ENCODE peak calls at places on chromosomes 16 and 17, in five cellular contexts. G is activated effector memory CD4-positive, alpha-beta T cell treated with Interleukin-2 at 50 U/mL for 16 hours; M is heart right ventricle; K is uterus; D is HFF-Myc. U is an unnamed sample.

GRCh38 chr17:8079291-8080207 is 8.0 kb downstream of the ALOX12B start:
- DNase-seq in D (no peak), M (peak; percentile 78), K (peak; percentile 61), G (peak; percentile 70), U (peak; percentile 75)

GRCh38 chr16:31063495-31063842 is 10.6 kb downstream of the ZNF668 start:
- DNase-seq in D (no peak), K (no peak), G (no peak), M (no peak), U (no peak)

GRCh38 chr16:66647866-66648265 is 43.4 kb downstream of the CMTM3 start:
- DNase-seq in D (no peak), G (no peak), K (no peak), M (no peak), U (no peak)

GRCh38 chr16:16120044-16120381 is 103.3 kb downstream of the ABCC6 start:
- DNase-seq in M (no peak), K (no peak), G (no peak), D (no peak), U (no peak)

GRCh38 chr17:6577686-6578263 is 21.4 kb upstream of the PITPNM3 start:
- DNase-seq in K (no peak), G (no peak), M (no peak), D (no peak), U (no peak)

GRCh38 chr17:12990041-12990808 is 27.6 kb downstream of the ELAC2 start:
- DNase-seq in K (no peak), M (peak; percentile 79), G (no peak), D (no peak), U (no peak)

GRCh38 chr17:79174905-79175856 is 100.6 kb downstream of the ENGASE start:
- DNase-seq in M (no peak), K (no peak), G (no peak), D (no peak), U (no peak)

GRCh38 chr16:7518158-7518557 is 185.5 kb downstream of the RBFOX1 start:
- DNase-seq in G (no peak), M (no peak), D (no peak), K (no peak), U (no peak)

GRCh38 chr16:4058386-4058785 is 57.9 kb downstream of the ADCY9 start:
- DNase-seq in M (no peak), K (no peak), G (no peak), D (no peak), U (no peak)

GRCh38 chr17:48490391-48491026 is 40.3 kb downstream of the HOXB1 start:
- DNase-seq in G (no peak), M (no peak), K (no peak), D (no peak), U (no peak)

GRCh38 chr17:14826361-14826760 is 438.8 kb downstream of the PMP22 start:
- DNase-seq in G (no peak), M (no peak), K (no peak), D (no peak), U (no peak)

GRCh38 chr17:10799407-10799806 is 4.5 kb downstream of the TMEM238L start:
- DNase-seq in D (no peak), K (no peak), G (no peak), M (no peak), U (no peak)

GRCh38 chr16:265002-265529 is 10.7 kb downstream of the RGS11 start:
- DNase-seq in K (no peak), M (no peak), D (no peak), G (no peak), U (no peak)

U was measured in T-helper 9 cell.